ENCODE peak calls at places on chromosomes 5 and 9, in five cellular contexts. L is HCT116, B is H9, K is body of pancreas, E is SK-N-SH. X is an unnamed sample.

GRCh38 chr9:122164286-122164685 is 4.6 kb downstream of the MORN5 start:
- DNase-seq in L (no peak), B (no peak), K (no peak), E (no peak), X (no peak)

GRCh38 chr5:167311340-167311739 is 980.1 kb upstream of the WWC1 start:
- DNase-seq in L (no peak), B (no peak), K (no peak), E (no peak), X (no peak)

GRCh38 chr9:14992516-14992915 is 82.3 kb upstream of the FREM1 start:
- DNase-seq in L (no peak), B (no peak), K (no peak), E (peak; percentile 22), X (no peak)

GRCh38 chr5:88172847-88173758 is 95.5 kb downstream of the TMEM161B start:
- DNase-seq in L (no peak), B (peak; percentile 65), K (no peak), E (no peak), X (no peak)

GRCh38 chr9:77897292-77897691 is 134.3 kb downstream of the GNAQ start:
- DNase-seq in L (no peak), B (peak; percentile 49), K (no peak), E (peak; percentile 41), X (no peak)

GRCh38 chr5:82760856-82761255 is 316.3 kb downstream of the TMEM167A start:
- DNase-seq in L (no peak), B (no peak), K (no peak), E (no peak), X (no peak)

GRCh38 chr5:159214486-159215271 is 5.3 kb upstream of the RNF145 start:
- DNase-seq in L (no peak), B (no peak), K (no peak), E (no peak), X (no peak)

GRCh38 chr9:127751269-127752054 is 16.4 kb upstream of the TOR2A start:
- DNase-seq in L (no peak), B (peak; percentile 68), K (no peak), E (no peak), X (peak; percentile 58)

GRCh38 chr5:150321784-150322183 is 19.1 kb upstream of the ARSI start:
- DNase-seq in L (no peak), B (no peak), K (no peak), E (no peak), X (no peak)

GRCh38 chr5:53041740-53042139 is 52.6 kb downstream of the ITGA2 start:
- DNase-seq in L (no peak), B (no peak), K (no peak), E (no peak), X (no peak)

GRCh38 chr9:109064963-109065701 is 51.8 kb upstream of the CTNNAL1 start:
- DNase-seq in L (peak; percentile 6), B (no peak), K (no peak), E (no peak), X (peak; percentile 56)

GRCh38 chr5:16179936-16180788 is 571 bp upstream of the MARCHF11 start:
- DNase-seq in L (no peak), B (peak; percentile 38), K (no peak), E (no peak), X (no peak)

GRCh38 chr5:132017738-132018625 is 6.5 kb upstream of the ACSL6 start:
- DNase-seq in L (no peak), B (no peak), K (no peak), E (no peak), X (no peak)

GRCh38 chr5:132342291-132343180 is 27.0 kb upstream of the SLC22A5 start:
- DNase-seq in L (no peak), B (no peak), K (no peak), E (no peak), X (no peak)

GRCh38 chr5:142959683-142960308 is 189.6 kb downstream of the ARHGAP26 start:
- DNase-seq in L (no peak), B (no peak), K (no peak), E (no peak), X (no peak)

GRCh38 chr5:140946578-140946977 is 19.7 kb upstream of the PCDHAC2 start:
- DNase-seq in L (no peak), B (no peak), K (no peak), E (no peak), X (no peak)

GRCh38 chr5:151770383-151771258 is 1.1 kb upstream of the G3BP1 start:
- DNase-seq in L (no peak), B (peak; percentile 81), K (peak; percentile 77), E (peak; percentile 67), X (peak; percentile 84)

GRCh38 chr5:181185560-181185959 is 19.4 kb downstream of the TRIM7 start:
- DNase-seq in L (no peak), B (no peak), K (no peak), E (no peak), X (no peak)

GRCh38 chr5:83162598-83162997 is 85.3 kb downstream of the XRCC4 start:
- DNase-seq in L (no peak), B (no peak), K (no peak), E (no peak), X (no peak)

GRCh38 chr5:98109561-98110006 is 663.9 kb upstream of the RGMB start:
- DNase-seq in L (no peak), B (no peak), K (no peak), E (no peak), X (no peak)

GRCh38 chr9:93259490-93260289 is 75.8 kb downstream of the WNK2 start:
- DNase-seq in L (no peak), B (peak; percentile 25), K (peak; percentile 8), E (peak; percentile 15), X (no peak)

GRCh38 chr5:28165116-28165515 is 1126.7 kb upstream of the CDH9 start:
- DNase-seq in L (no peak), B (no peak), K (no peak), E (no peak), X (no peak)

GRCh38 chr5:172223901-172224873 is 30.2 kb downstream of the EFCAB9 start:
- DNase-seq in L (no peak), B (no peak), K (no peak), E (no peak), X (no peak)

GRCh38 chr5:33272288-33272687 is 168.5 kb upstream of the TARS1 start:
- DNase-seq in L (peak; percentile 59), B (no peak), K (no peak), E (no peak), X (no peak)

GRCh38 chr5:172180936-172181335 is 7.1 kb downstream of the STK10 start:
- DNase-seq in L (no peak), B (no peak), K (no peak), E (no peak), X (no peak)

GRCh38 chr5:150486402-150487198 is 21.3 kb upstream of the NDST1 start:
- DNase-seq in L (peak; percentile 46), B (peak; percentile 89), K (peak; percentile 87), E (peak; percentile 87), X (peak; percentile 96)

GRCh38 chr5:77012601-77013000 is 17.6 kb upstream of the AGGF1 start:
- DNase-seq in L (no peak), B (no peak), K (no peak), E (no peak), X (no peak)

GRCh38 chr9:117926031-117926655 is 221.9 kb downstream of the TLR4 start:
- DNase-seq in L (no peak), B (no peak), K (no peak), E (no peak), X (no peak)

GRCh38 chr5:135205616-135206349 is 171.8 kb upstream of the PITX1 start:
- DNase-seq in L (no peak), B (no peak), K (no peak), E (no peak), X (no peak)

GRCh38 chr5:67331296-67331925 is 134.8 kb upstream of the CD180 start:
- DNase-seq in L (no peak), B (no peak), K (no peak), E (no peak), X (no peak)

GRCh38 chr5:167244583-167244982 is 1046.9 kb upstream of the WWC1 start:
- DNase-seq in L (no peak), B (peak; percentile 63), K (no peak), E (peak; percentile 22), X (peak; percentile 9)

GRCh38 chr9:138060881-138061280 is 183.3 kb downstream of the CACNA1B start:
- DNase-seq in L (no peak), B (no peak), K (peak; percentile 1), E (no peak), X (no peak)

GRCh38 chr5:137730331-137730730 is 5.6 kb downstream of the KLHL3 start:
- DNase-seq in L (no peak), B (no peak), K (no peak), E (no peak), X (no peak)

GRCh38 chr5:137733922-137734695 is 1.8 kb downstream of the KLHL3 start:
- DNase-seq in L (no peak), B (no peak), K (no peak), E (no peak), X (no peak)

GRCh38 chr5:137731201-137731600 is 4.7 kb downstream of the KLHL3 start:
- DNase-seq in L (no peak), B (no peak), K (no peak), E (no peak), X (no peak)

GRCh38 chr5:137734962-137735530 is 843 bp downstream of the KLHL3 start:
- DNase-seq in L (no peak), B (peak; percentile 58), K (peak; percentile 38), E (peak; percentile 33), X (no peak)

GRCh38 chr5:137733011-137733410 is 2.9 kb downstream of the KLHL3 start:
- DNase-seq in L (no peak), B (no peak), K (no peak), E (no peak), X (peak; percentile 52)
- H3K4me1 ChIP-seq in L (no peaks in the 10 kb centered on the region), B (peaks cover 8% of the 10 kb centered on the region), K (peaks cover 12% of the 10 kb centered on the region), E (no peaks in the 10 kb centered on the region), X (peaks cover 25% of the 10 kb centered on the region)

GRCh38 chr5:113325054-113325453 is 109.7 kb downstream of the TSSK1B start:
- DNase-seq in L (no peak), B (no peak), K (no peak), E (no peak), X (no peak)

GRCh38 chr5:113329981-113330380 is 104.8 kb downstream of the TSSK1B start:
- DNase-seq in L (no peak), B (no peak), K (no peak), E (no peak), X (no peak)

GRCh38 chr5:113331201-113331551 is 103.6 kb downstream of the TSSK1B start:
- DNase-seq in L (no peak), B (no peak), K (no peak), E (no peak), X (no peak)

GRCh38 chr5:113330533-113331200 is 104.1 kb downstream of the TSSK1B start:
- DNase-seq in L (peak; percentile 54), B (no peak), K (peak; percentile 23), E (peak; percentile 40), X (no peak)
- TF ChIP-seq CTCF in L (peak; percentile 76), B (peak; percentile 49), K (peak; percentile 38), E (peak; percentile 48), X (peak; percentile 53)

GRCh38 chr9:120846906-120847305 is 4.2 kb upstream of the PSMD5 start:
- DNase-seq in L (no peak), B (no peak), K (no peak), E (no peak), X (no peak)
- H3K4me1 ChIP-seq in L (peaks cover 5% of the 10 kb centered on the region), B (peaks cover 10% of the 10 kb centered on the region), K (peaks cover 48% of the 10 kb centered on the region), E (peaks cover 5% of the 10 kb centered on the region), X (peaks cover 21% of the 10 kb centered on the region)

DNA sequence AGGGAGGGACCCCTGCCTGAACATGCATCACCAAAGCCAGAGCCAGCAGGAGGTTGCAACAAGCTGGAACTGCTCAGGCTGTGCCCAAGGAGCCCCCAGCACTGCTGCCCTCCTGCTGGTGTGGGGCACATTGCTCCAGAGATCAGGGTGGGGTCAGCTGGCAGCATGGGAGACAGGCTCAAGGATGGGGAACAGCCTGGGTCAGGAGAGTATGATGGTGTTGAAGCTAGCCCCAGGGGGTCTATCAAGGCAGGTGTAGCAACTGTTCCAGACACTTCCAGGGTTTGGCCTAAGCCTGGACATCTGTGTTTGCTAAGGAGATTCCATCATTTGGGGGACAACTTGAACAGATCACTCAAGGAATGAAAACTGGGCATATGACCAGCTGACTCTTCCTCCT is 133.1 kb downstream of the ATPSCKMT start:
- DNase-seq in L (no peak), B (no peak), K (no peak), E (no peak), X (no peak)
- TF ChIP-seq CTCF in L (no peak), B (no peak), K (no peak), E (no peak), X (no peak)

X was measured in Caco-2.